ENCODE peak calls at places on chromosomes 13 and 19, in nine cellular contexts. C is hypothalamus; M is HuH-7.5; D is CD4-positive, CD25-positive, alpha-beta regulatory T cell; S is uterus; F is fibroblast of gingiva; H is NCI-H2029; K is dermis blood vessel endothelial cell; O is RWPE1. U is an unnamed sample.

GRCh38 chr13:21071894-21072293 is 10.5 kb upstream of the LATS2 start:
- DNase-seq in C (no peak), S (no peak), O (no peak), K (no peak), F (no peak), M (no peak), H (no peak), D (no peak), U (no peak)

GRCh38 chr19:11736696-11737095 is 2.0 kb downstream of the ZNF823 start:
- DNase-seq in D (no peak), C (no peak), F (peak), S (peak), M (no peak), K (peak), O (peak), H (no peak), U (peak)

GRCh38 chr19:2582984-2583956 is 107.3 kb downstream of the GADD45B start:
- DNase-seq in M (no peak), O (no peak), F (no peak), S (no peak), C (no peak), K (no peak), D (no peak), H (no peak), U (no peak)

GRCh38 chr13:26785845-26786630 is 25.5 kb upstream of the GPR12 start:
- DNase-seq in O (no peak), F (no peak), K (no peak), M (no peak), C (no peak), D (peak), S (no peak), H (no peak), U (no peak)

GRCh38 chr19:58274771-58275199 is 4.0 kb upstream of the ZNF8 start:
- DNase-seq in F (no peak), K (peak), S (no peak), D (no peak), M (no peak), O (peak), C (no peak), H (no peak), U (no peak)

GRCh38 chr13:42151781-42152180 is 103.3 kb downstream of the DGKH start:
- DNase-seq in H (no peak), D (no peak), M (no peak), C (no peak), S (no peak), F (no peak), O (no peak), K (no peak), U (no peak)

GRCh38 chr19:42199440-42200115 is 17.9 kb downstream of the DEDD2 start:
- DNase-seq in M (no peak), H (no peak), K (no peak), O (peak), S (no peak), D (peak), F (no peak), C (no peak), U (no peak)

GRCh38 chr13:22871248-22871647 is 309.5 kb upstream of the SGCG start:
- DNase-seq in C (no peak), D (no peak), O (no peak), H (no peak), M (no peak), F (no peak), K (no peak), S (no peak), U (no peak)

GRCh38 chr13:100158569-100158968 is 69.7 kb downstream of the PCCA start:
- DNase-seq in C (no peak), M (no peak), S (no peak), H (no peak), O (no peak), F (no peak), K (no peak), D (no peak), U (no peak)